ENCODE peak calls at places on chromosome 20, in five cellular contexts. R is AG10803, A is left lung, T is heart left ventricle, B is mesendoderm. G is an unnamed sample.

GRCh38 chr20:62624325-62624690 is 18.0 kb upstream of the SLCO4A1 start:
- DNase-seq in B (no peak), R (no peak), A (no peak), T (no peak), G (peak; percentile 86)

GRCh38 chr20:62370115-62370806 is 3.1 kb upstream of the LAMA5 start:
- DNase-seq in T (no peak), B (no peak), R (peak; percentile 79), A (peak; percentile 72), G (no peak)

GRCh38 chr20:60680554-60680953 is 571.5 kb upstream of the CDH4 start:
- DNase-seq in R (no peak), B (no peak), A (no peak), T (no peak), G (no peak)

GRCh38 chr20:17024513-17025105 is 202.2 kb upstream of the PCSK2 start:
- DNase-seq in T (no peak), A (no peak), B (peak; percentile 97), R (peak; percentile 61), G (no peak)

GRCh38 chr20:36405255-36405654 is 99.1 kb downstream of the DLGAP4 start:
- DNase-seq in R (no peak), B (no peak), A (no peak), T (no peak), G (no peak)

GRCh38 chr20:46207031-46207549 is 89.0 kb downstream of the CD40 start:
- DNase-seq in R (no peak), T (peak; percentile 58), A (no peak), B (no peak), G (no peak)

GRCh38 chr20:19212524-19213502 is at the start of gene SLC24A3:
- DNase-seq in T (peak; percentile 74), R (peak; percentile 31), A (peak; percentile 85), B (peak; percentile 90), G (peak; percentile 94)

GRCh38 chr20:47348539-47349142 is 7.9 kb downstream of the ZMYND8 start:
- DNase-seq in B (peak; percentile 87), T (no peak), R (no peak), A (no peak), G (no peak)

GRCh38 chr20:53567379-53567778 is 26.3 kb downstream of the ZNF217 start:
- DNase-seq in A (no peak), B (no peak), R (no peak), T (no peak), G (no peak)

GRCh38 chr20:47013606-47014005 is 119.0 kb downstream of the EYA2 start:
- DNase-seq in B (no peak), T (no peak), R (no peak), A (no peak), G (no peak)

GRCh38 chr20:35724321-35725230 is 17.5 kb downstream of the RBM39 start:
- DNase-seq in T (no peak), B (no peak), A (no peak), R (no peak), G (no peak)

GRCh38 chr20:33874129-33874528 is 63.0 kb downstream of the CHMP4B start:
- DNase-seq in R (no peak), A (no peak), T (no peak), B (peak; percentile 83), G (peak; percentile 41)

GRCh38 chr20:33868042-33868441 is 56.9 kb downstream of the CHMP4B start:
- DNase-seq in B (no peak), R (no peak), A (no peak), T (no peak), G (peak; percentile 10)

GRCh38 chr20:33869283-33869682 is 58.1 kb downstream of the CHMP4B start:
- DNase-seq in A (no peak), R (no peak), B (no peak), T (no peak), G (peak; percentile 5)

GRCh38 chr20:33868571-33868970 is 57.4 kb downstream of the CHMP4B start:
- DNase-seq in R (no peak), T (no peak), B (no peak), A (no peak), G (peak; percentile 32)

DNA sequence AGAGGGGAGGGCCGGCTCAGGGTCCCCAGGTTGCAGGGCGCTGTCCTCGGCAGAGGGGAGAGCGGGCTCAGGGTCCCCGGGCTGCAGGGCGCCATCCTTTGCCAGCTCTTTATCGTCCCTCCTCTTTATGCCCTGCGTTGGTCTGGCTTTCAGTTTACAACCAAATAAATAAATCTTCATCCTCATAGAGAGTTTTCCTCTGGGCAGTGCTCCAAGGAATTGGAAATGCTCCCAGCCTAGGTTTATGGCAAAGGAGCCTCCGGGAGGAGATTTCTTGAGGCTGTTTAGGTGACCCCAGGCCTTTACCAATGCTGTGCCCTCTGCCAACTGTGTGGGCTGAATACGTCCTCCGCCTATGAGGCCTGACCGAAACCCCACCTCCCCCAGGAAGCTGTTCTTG is 60.2 kb downstream of the CHMP4B start:
- DNase-seq in R (peak; percentile 16), T (no peak), A (no peak), B (no peak), G (no peak)
- H3K4me3 ChIP-seq in R (no peak overlapping the region), T (no peak overlapping the region), A (no peak overlapping the region), B (no peak overlapping the region), G (no peak overlapping the region)

DNA sequence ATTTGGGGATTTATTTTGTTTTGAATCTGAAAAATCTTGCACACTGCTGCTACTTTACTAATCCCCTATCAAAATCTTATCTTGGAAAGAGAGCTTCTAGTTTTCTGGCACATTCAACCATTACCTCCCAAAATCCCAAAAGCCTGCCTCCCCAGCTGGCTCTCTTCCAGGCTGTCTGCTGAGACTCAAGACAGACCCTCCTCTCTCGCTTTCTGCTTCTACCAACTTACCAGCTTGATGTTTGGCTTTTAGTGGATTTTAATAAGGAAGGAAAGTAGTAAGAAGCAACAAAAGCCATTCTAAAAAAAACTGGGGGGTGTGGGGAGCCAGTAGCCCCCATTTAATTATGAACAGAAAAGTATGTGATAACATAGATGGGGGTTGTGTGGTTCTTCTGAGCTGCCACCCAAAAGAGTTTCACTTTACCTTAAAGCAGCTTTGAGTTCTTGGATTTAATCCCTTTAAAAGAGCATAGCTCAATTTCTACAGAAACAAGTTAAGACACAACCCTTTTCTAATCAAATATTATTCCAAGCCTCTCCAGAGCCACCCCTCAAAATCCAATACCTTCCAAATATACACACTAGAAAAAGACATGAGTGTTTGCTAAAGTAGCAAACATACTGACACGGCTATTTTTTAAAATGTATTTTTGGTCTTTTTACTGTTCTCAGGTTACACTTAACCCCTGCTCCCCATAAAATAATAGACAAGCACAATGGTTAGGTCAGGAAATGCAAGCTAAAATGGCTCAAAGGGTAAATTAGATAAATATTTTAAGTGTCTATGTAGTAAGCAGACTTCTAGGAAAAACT is 71.7 kb downstream of the ATP9A start:
- DNase-seq in A (no peak), B (no peak), R (no peak), T (no peak), G (no peak)
- H3K4me3 ChIP-seq in A (no peak overlapping the region), B (no peak overlapping the region), R (no peak overlapping the region), T (no peak overlapping the region), G (no peak overlapping the region)

DNA sequence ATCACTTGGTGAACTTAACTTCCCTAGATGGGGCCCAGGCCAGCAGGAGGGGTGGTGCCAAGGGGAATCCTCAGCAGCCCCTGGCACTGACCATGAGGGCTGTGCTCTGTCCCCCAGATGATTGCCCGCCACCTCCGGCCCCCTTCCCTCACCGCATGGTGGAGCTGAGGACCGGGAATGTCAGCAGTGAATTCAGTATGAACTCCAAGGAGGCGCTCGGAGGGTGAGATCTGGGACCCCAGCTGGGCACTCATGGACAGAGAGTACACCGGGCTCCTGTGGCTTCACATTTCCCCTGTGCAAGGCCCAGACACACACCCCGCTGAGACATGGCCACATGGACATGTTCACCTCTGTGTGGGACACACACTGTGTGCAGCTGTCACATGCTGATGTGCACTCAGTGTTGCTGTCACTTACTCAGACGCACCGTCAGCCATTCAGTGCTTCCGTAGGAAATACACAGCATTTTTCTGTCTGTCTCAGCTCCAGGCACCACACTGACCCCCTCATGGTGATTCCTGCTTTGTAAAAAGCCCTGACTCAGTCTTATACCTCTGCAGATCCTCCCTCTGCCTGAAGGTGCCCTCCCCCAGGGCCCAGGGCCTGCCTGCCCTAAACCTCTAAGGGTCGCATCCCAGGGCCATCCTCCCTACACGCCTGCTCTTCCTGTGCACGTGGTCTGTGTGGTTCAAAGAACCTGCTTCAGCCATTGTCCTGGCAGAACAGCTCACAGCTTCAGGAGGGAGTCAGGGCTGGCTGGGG is 4.4 kb downstream of the MYLK2 start:
- DNase-seq in B (no peak), T (no peak), R (no peak), A (no peak), G (no peak)
- H3K4me3 ChIP-seq in B (no peak overlapping the region), T (no peak overlapping the region), R (no peak overlapping the region), A (no peak overlapping the region), G (no peak overlapping the region)

GRCh38 chr20:1204547-1204946 is 1.3 kb downstream of the C20orf202 start:
- DNase-seq in B (no peak), T (peak; percentile 53), A (no peak), R (no peak), G (no peak)

GRCh38 chr20:1205802-1206201 is 2.5 kb downstream of the C20orf202 start:
- DNase-seq in R (no peak), B (no peak), A (no peak), T (no peak), G (no peak)

GRCh38 chr20:1204061-1204460 is 807 bp downstream of the C20orf202 start:
- DNase-seq in A (no peak), R (no peak), B (no peak), T (no peak), G (no peak)

GRCh38 chr20:1207293-1207884 is 4.1 kb downstream of the C20orf202 start:
- DNase-seq in R (no peak), B (no peak), T (no peak), A (no peak), G (no peak)

GRCh38 chr20:1206749-1207148 is 3.5 kb downstream of the C20orf202 start:
- DNase-seq in A (no peak), R (no peak), B (no peak), T (no peak), G (no peak)
- H3K4me3 ChIP-seq in A (no peak overlapping the region), R (peak overlapping the region; percentile 14), B (no peak overlapping the region), T (peak overlapping the region; percentile 15), G (no peak overlapping the region)

GRCh38 chr20:37911838-37912273 is 8.9 kb downstream of the VSTM2L start:
- DNase-seq in T (peak; percentile 55), A (no peak), B (peak; percentile 77), R (peak; percentile 63), G (no peak)
- H3K4me3 ChIP-seq in T (no peak overlapping the region), A (no peak overlapping the region), B (no peak overlapping the region), R (no peak overlapping the region), G (no peak overlapping the region)

G was measured in kidney.